ENCODE peak calls at places on chromosomes 4 and X, in seven cellular contexts. C, N, X, M, B, U and A are unnamed samples.

GRCh38 chrX:15497865-15498264 is 2.7 kb upstream of the BMX start:
- DNase-seq in M (peak), N (peak), X (peak), U (peak), B (peak), C (peak), A (peak)

GRCh38 chrX:4909245-4909830 is 1195.9 kb upstream of the PRKX start:
- DNase-seq in X (no peak), U (no peak), M (no peak), C (no peak), B (no peak), N (no peak), A (no peak)

GRCh38 chr4:148800943-148801342 is 358.7 kb upstream of the NR3C2 start:
- DNase-seq in N (no peak), M (no peak), U (no peak), C (no peak), B (no peak), X (no peak), A (no peak)

GRCh38 chrX:134990475-134991473 is at the start of gene SMIM10:
- DNase-seq in C (peak), N (peak), U (peak), X (no peak), M (peak), B (peak), A (no peak)

GRCh38 chr4:95087657-95088455 is 330.1 kb downstream of the BMPR1B start:
- DNase-seq in X (no peak), U (peak), M (no peak), N (peak), C (no peak), B (no peak), A (no peak)

GRCh38 chr4:152936446-152937279 is 540 bp downstream of the FHDC1 start:
- DNase-seq in B (peak), M (peak), U (peak), X (peak), N (peak), C (peak), A (no peak)

GRCh38 chrX:44415639-44416386 is 72.3 kb upstream of the EFHC2 start:
- DNase-seq in X (no peak), C (no peak), M (no peak), U (no peak), N (no peak), B (no peak), A (no peak)

GRCh38 chr4:54067163-54067562 is 2.8 kb upstream of the CHIC2 start:
- DNase-seq in X (no peak), B (peak), U (peak), C (no peak), N (peak), M (no peak), A (no peak)

GRCh38 chr4:183936574-183937335 is 31.6 kb downstream of the STOX2 start:
- DNase-seq in M (no peak), B (no peak), X (no peak), C (peak), U (peak), N (no peak), A (no peak)

GRCh38 chr4:55866290-55866907 is 13.0 kb downstream of the EXOC1 start:
- DNase-seq in U (peak), X (no peak), M (no peak), B (no peak), N (peak), C (peak), A (no peak)

GRCh38 chr4:124708517-124709300 is 3.8 kb downstream of the ANKRD50 start:
- DNase-seq in N (peak), C (no peak), B (no peak), X (no peak), M (no peak), U (peak), A (no peak)

GRCh38 chr4:4386296-4386735 is 586 bp upstream of the NSG1 start:
- DNase-seq in N (no peak), U (no peak), M (peak), X (no peak), B (peak), C (peak), A (peak)

GRCh38 chr4:185566972-185567749 is 31.9 kb upstream of the PDLIM3 start:
- DNase-seq in U (peak), X (no peak), C (no peak), N (peak), B (no peak), M (no peak), A (no peak)

GRCh38 chrX:31136144-31136572 is 64.3 kb upstream of the FTHL17 start:
- DNase-seq in X (no peak), C (no peak), U (no peak), N (no peak), M (no peak), B (no peak), A (no peak)

GRCh38 chr4:72786401-72786990 is 217.5 kb upstream of the ADAMTS3 start:
- DNase-seq in B (no peak), U (no peak), C (no peak), N (no peak), X (no peak), M (no peak), A (no peak)

GRCh38 chrX:118272237-118272636 is 73.7 kb upstream of the WDR44 start:
- DNase-seq in B (no peak), X (no peak), U (peak), C (peak), N (peak), M (no peak), A (no peak)

GRCh38 chrX:65610040-65610439 is 57.4 kb upstream of the MSN start:
- DNase-seq in C (no peak), M (no peak), U (peak), X (no peak), N (peak), B (no peak), A (no peak)

GRCh38 chrX:56563231-56564116 is at the start of gene UBQLN2:
- DNase-seq in M (peak), X (peak), N (peak), B (peak), U (peak), C (peak), A (peak)

GRCh38 chrX:47143894-47144625 is 442 bp downstream of the NDUFB11 start:
- DNase-seq in M (peak), N (peak), X (peak), U (peak), B (peak), C (peak), A (peak)

GRCh38 chr4:156228706-156229105 is 275.0 kb upstream of the CTSO start:
- DNase-seq in X (no peak), B (no peak), U (peak), N (no peak), C (no peak), M (no peak), A (no peak)

GRCh38 chrX:150805736-150806135 is 92.7 kb downstream of the CD99L2 start:
- DNase-seq in C (no peak), N (no peak), X (no peak), M (no peak), B (no peak), U (peak), A (no peak)